ENCODE peak calls at places on chromosomes 5 and 9, in six cellular contexts. One of them, this sample, is unnamed.

GRCh38 chr9:129289131-129289731 is 111.2 kb upstream of the IER5L start:
- DNase-seq in dorsolateral prefrontal cortex: peak
- DNase-seq in MCF 10A: no peak
- DNase-seq in effector memory CD8-positive, alpha-beta T cell: no peak
- DNase-seq in stimulated activated naive CD8-positive, alpha-beta T cell treated with anti-CD3 and anti-CD28 coated beads, Interleukin-15, amount 100 ng/mL, for 72 hours: no peak
- DNase-seq in renal cortical epithelial cell: no peak
- DNase-seq in this sample: no peak

GRCh38 chr5:81838307-81838906 is 87.5 kb upstream of the SSBP2 start:
- DNase-seq in dorsolateral prefrontal cortex: no peak
- DNase-seq in renal cortical epithelial cell: peak
- DNase-seq in effector memory CD8-positive, alpha-beta T cell: peak
- DNase-seq in stimulated activated naive CD8-positive, alpha-beta T cell treated with anti-CD3 and anti-CD28 coated beads, Interleukin-15, amount 100 ng/mL, for 72 hours: no peak
- DNase-seq in MCF 10A: peak
- DNase-seq in this sample: peak

GRCh38 chr9:99294850-99295461 is 72.9 kb downstream of the SEC61B start:
- DNase-seq in effector memory CD8-positive, alpha-beta T cell: no peak
- DNase-seq in stimulated activated naive CD8-positive, alpha-beta T cell treated with anti-CD3 and anti-CD28 coated beads, Interleukin-15, amount 100 ng/mL, for 72 hours: no peak
- DNase-seq in dorsolateral prefrontal cortex: no peak
- DNase-seq in MCF 10A: no peak
- DNase-seq in renal cortical epithelial cell: no peak
- DNase-seq in this sample: no peak

GRCh38 chr9:91119147-91119546 is 242.6 kb downstream of the AUH start:
- DNase-seq in dorsolateral prefrontal cortex: no peak
- DNase-seq in stimulated activated naive CD8-positive, alpha-beta T cell treated with anti-CD3 and anti-CD28 coated beads, Interleukin-15, amount 100 ng/mL, for 72 hours: no peak
- DNase-seq in MCF 10A: peak
- DNase-seq in renal cortical epithelial cell: peak
- DNase-seq in effector memory CD8-positive, alpha-beta T cell: no peak
- DNase-seq in this sample: peak

GRCh38 chr5:142926549-142926948 is 156.4 kb downstream of the ARHGAP26 start:
- DNase-seq in MCF 10A: no peak
- DNase-seq in effector memory CD8-positive, alpha-beta T cell: no peak
- DNase-seq in dorsolateral prefrontal cortex: no peak
- DNase-seq in renal cortical epithelial cell: no peak
- DNase-seq in stimulated activated naive CD8-positive, alpha-beta T cell treated with anti-CD3 and anti-CD28 coated beads, Interleukin-15, amount 100 ng/mL, for 72 hours: no peak
- DNase-seq in this sample: no peak

GRCh38 chr5:54946306-54946705 is 39.1 kb downstream of the ESM1 start:
- DNase-seq in MCF 10A: no peak
- DNase-seq in dorsolateral prefrontal cortex: no peak
- DNase-seq in effector memory CD8-positive, alpha-beta T cell: no peak
- DNase-seq in stimulated activated naive CD8-positive, alpha-beta T cell treated with anti-CD3 and anti-CD28 coated beads, Interleukin-15, amount 100 ng/mL, for 72 hours: no peak
- DNase-seq in renal cortical epithelial cell: no peak
- DNase-seq in this sample: no peak

GRCh38 chr9:95764490-95764889 is 111.0 kb upstream of the ERCC6L2 start:
- DNase-seq in dorsolateral prefrontal cortex: no peak
- DNase-seq in effector memory CD8-positive, alpha-beta T cell: no peak
- DNase-seq in MCF 10A: no peak
- DNase-seq in renal cortical epithelial cell: no peak
- DNase-seq in stimulated activated naive CD8-positive, alpha-beta T cell treated with anti-CD3 and anti-CD28 coated beads, Interleukin-15, amount 100 ng/mL, for 72 hours: no peak
- DNase-seq in this sample: no peak

GRCh38 chr5:56910123-56910951 is 941 bp downstream of the SETD9 start:
- DNase-seq in dorsolateral prefrontal cortex: peak
- DNase-seq in stimulated activated naive CD8-positive, alpha-beta T cell treated with anti-CD3 and anti-CD28 coated beads, Interleukin-15, amount 100 ng/mL, for 72 hours: no peak
- DNase-seq in effector memory CD8-positive, alpha-beta T cell: no peak
- DNase-seq in MCF 10A: peak
- DNase-seq in renal cortical epithelial cell: no peak
- DNase-seq in this sample: no peak

GRCh38 chr5:37533851-37534250 is 154.7 kb downstream of the WDR70 start:
- DNase-seq in dorsolateral prefrontal cortex: no peak
- DNase-seq in effector memory CD8-positive, alpha-beta T cell: no peak
- DNase-seq in stimulated activated naive CD8-positive, alpha-beta T cell treated with anti-CD3 and anti-CD28 coated beads, Interleukin-15, amount 100 ng/mL, for 72 hours: no peak
- DNase-seq in renal cortical epithelial cell: peak
- DNase-seq in MCF 10A: peak
- DNase-seq in this sample: peak

GRCh38 chr5:62486672-62487071 is 74.1 kb downstream of the IPO11 start:
- DNase-seq in MCF 10A: no peak
- DNase-seq in renal cortical epithelial cell: no peak
- DNase-seq in dorsolateral prefrontal cortex: no peak
- DNase-seq in stimulated activated naive CD8-positive, alpha-beta T cell treated with anti-CD3 and anti-CD28 coated beads, Interleukin-15, amount 100 ng/mL, for 72 hours: no peak
- DNase-seq in effector memory CD8-positive, alpha-beta T cell: no peak
- DNase-seq in this sample: no peak

GRCh38 chr5:126777257-126777973 is 479 bp downstream of the LMNB1 start:
- DNase-seq in dorsolateral prefrontal cortex: peak
- DNase-seq in effector memory CD8-positive, alpha-beta T cell: peak
- DNase-seq in MCF 10A: peak
- DNase-seq in renal cortical epithelial cell: peak
- DNase-seq in stimulated activated naive CD8-positive, alpha-beta T cell treated with anti-CD3 and anti-CD28 coated beads, Interleukin-15, amount 100 ng/mL, for 72 hours: peak
- DNase-seq in this sample: peak

GRCh38 chr5:32076699-32077695 is 97.1 kb downstream of the GOLPH3 start:
- DNase-seq in renal cortical epithelial cell: peak
- DNase-seq in MCF 10A: peak
- DNase-seq in stimulated activated naive CD8-positive, alpha-beta T cell treated with anti-CD3 and anti-CD28 coated beads, Interleukin-15, amount 100 ng/mL, for 72 hours: no peak
- DNase-seq in effector memory CD8-positive, alpha-beta T cell: no peak
- DNase-seq in dorsolateral prefrontal cortex: peak
- DNase-seq in this sample: peak

GRCh38 chr9:112382501-112383364 is 2.8 kb downstream of the HSDL2 start:
- DNase-seq in dorsolateral prefrontal cortex: no peak
- DNase-seq in effector memory CD8-positive, alpha-beta T cell: no peak
- DNase-seq in MCF 10A: no peak
- DNase-seq in stimulated activated naive CD8-positive, alpha-beta T cell treated with anti-CD3 and anti-CD28 coated beads, Interleukin-15, amount 100 ng/mL, for 72 hours: no peak
- DNase-seq in renal cortical epithelial cell: no peak
- DNase-seq in this sample: no peak

GRCh38 chr5:134463991-134464760 is 52.5 kb upstream of the CDKN2AIPNL start:
- DNase-seq in stimulated activated naive CD8-positive, alpha-beta T cell treated with anti-CD3 and anti-CD28 coated beads, Interleukin-15, amount 100 ng/mL, for 72 hours: no peak
- DNase-seq in renal cortical epithelial cell: peak
- DNase-seq in MCF 10A: no peak
- DNase-seq in effector memory CD8-positive, alpha-beta T cell: no peak
- DNase-seq in dorsolateral prefrontal cortex: no peak
- DNase-seq in this sample: peak

GRCh38 chr5:133287500-133287899 is 235.7 kb downstream of the HSPA4 start:
- DNase-seq in stimulated activated naive CD8-positive, alpha-beta T cell treated with anti-CD3 and anti-CD28 coated beads, Interleukin-15, amount 100 ng/mL, for 72 hours: no peak
- DNase-seq in renal cortical epithelial cell: peak
- DNase-seq in MCF 10A: peak
- DNase-seq in dorsolateral prefrontal cortex: peak
- DNase-seq in effector memory CD8-positive, alpha-beta T cell: no peak
- DNase-seq in this sample: peak

GRCh38 chr9:27586200-27586599 is 12.9 kb upstream of the C9orf72 start:
- DNase-seq in renal cortical epithelial cell: no peak
- DNase-seq in effector memory CD8-positive, alpha-beta T cell: no peak
- DNase-seq in dorsolateral prefrontal cortex: no peak
- DNase-seq in MCF 10A: no peak
- DNase-seq in stimulated activated naive CD8-positive, alpha-beta T cell treated with anti-CD3 and anti-CD28 coated beads, Interleukin-15, amount 100 ng/mL, for 72 hours: no peak
- DNase-seq in this sample: no peak

GRCh38 chr9:121278535-121279169 is 10.7 kb downstream of the GSN start:
- DNase-seq in effector memory CD8-positive, alpha-beta T cell: peak
- DNase-seq in MCF 10A: peak
- DNase-seq in dorsolateral prefrontal cortex: peak
- DNase-seq in stimulated activated naive CD8-positive, alpha-beta T cell treated with anti-CD3 and anti-CD28 coated beads, Interleukin-15, amount 100 ng/mL, for 72 hours: peak
- DNase-seq in renal cortical epithelial cell: peak
- DNase-seq in this sample: peak

GRCh38 chr9:90926920-90927319 is 125.3 kb downstream of the SYK start:
- DNase-seq in MCF 10A: no peak
- DNase-seq in dorsolateral prefrontal cortex: no peak
- DNase-seq in stimulated activated naive CD8-positive, alpha-beta T cell treated with anti-CD3 and anti-CD28 coated beads, Interleukin-15, amount 100 ng/mL, for 72 hours: no peak
- DNase-seq in renal cortical epithelial cell: peak
- DNase-seq in effector memory CD8-positive, alpha-beta T cell: no peak
- DNase-seq in this sample: no peak

GRCh38 chr5:134552301-134552700 is 26.8 kb downstream of the JADE2 start:
- DNase-seq in dorsolateral prefrontal cortex: no peak
- DNase-seq in MCF 10A: peak
- DNase-seq in renal cortical epithelial cell: peak
- DNase-seq in effector memory CD8-positive, alpha-beta T cell: no peak
- DNase-seq in stimulated activated naive CD8-positive, alpha-beta T cell treated with anti-CD3 and anti-CD28 coated beads, Interleukin-15, amount 100 ng/mL, for 72 hours: no peak
- DNase-seq in this sample: peak

GRCh38 chr5:98349251-98349989 is 424.0 kb upstream of the RGMB start:
- DNase-seq in dorsolateral prefrontal cortex: no peak
- DNase-seq in stimulated activated naive CD8-positive, alpha-beta T cell treated with anti-CD3 and anti-CD28 coated beads, Interleukin-15, amount 100 ng/mL, for 72 hours: no peak
- DNase-seq in renal cortical epithelial cell: no peak
- DNase-seq in MCF 10A: no peak
- DNase-seq in effector memory CD8-positive, alpha-beta T cell: no peak
- DNase-seq in this sample: peak

GRCh38 chr9:11457809-11458785 is 845.3 kb upstream of the PTPRD start:
- DNase-seq in effector memory CD8-positive, alpha-beta T cell: no peak
- DNase-seq in MCF 10A: peak
- DNase-seq in stimulated activated naive CD8-positive, alpha-beta T cell treated with anti-CD3 and anti-CD28 coated beads, Interleukin-15, amount 100 ng/mL, for 72 hours: no peak
- DNase-seq in dorsolateral prefrontal cortex: no peak
- DNase-seq in renal cortical epithelial cell: no peak
- DNase-seq in this sample: peak